ENCODE peak calls at places on chromosomes 7 and 10, in seven cellular contexts. S is HCT116, I is HepG2, T is K562, O is GM12878, Y is H1, E is SK-N-SH. P is an unnamed sample.

GRCh38 chr10:11742009-11742778 is at the start of gene ECHDC3:
- DNase-seq in S (no peak), I (no peak), T (peak), O (no peak), Y (no peak), E (peak), P (peak)

GRCh38 chr10:96321822-96322221 is 17.6 kb downstream of the DNTT start:
- DNase-seq in S (no peak), I (no peak), T (no peak), O (no peak), Y (no peak), E (no peak), P (no peak)

GRCh38 chr10:76975131-76975530 is 662.5 kb downstream of the KCNMA1 start:
- DNase-seq in S (no peak), I (no peak), T (no peak), O (no peak), Y (no peak), E (no peak), P (no peak)

GRCh38 chr10:23065549-23065948 is 29.8 kb upstream of the MSRB2 start:
- DNase-seq in S (no peak), I (peak), T (no peak), O (no peak), Y (no peak), E (no peak), P (peak)

GRCh38 chr7:142482899-142483658 is 225.2 kb upstream of the PRSS58 start:
- DNase-seq in S (peak), I (peak), T (peak), O (no peak), Y (no peak), E (peak), P (no peak)

GRCh38 chr7:26284477-26284876 is 7.2 kb upstream of the SNX10 start:
- DNase-seq in S (no peak), I (peak), T (no peak), O (no peak), Y (no peak), E (no peak), P (peak)

GRCh38 chr7:37052673-37053072 is 328.4 kb upstream of the AOAH start:
- DNase-seq in S (no peak), I (peak), T (peak), O (no peak), Y (peak), E (no peak), P (peak)

GRCh38 chr7:72709909-72710308 is 118.1 kb downstream of the TYW1B start:
- DNase-seq in S (no peak), I (no peak), T (no peak), O (no peak), Y (no peak), E (no peak), P (no peak)

GRCh38 chr10:72407471-72407870 is 52.8 kb upstream of the DNAJB12 start:
- DNase-seq in S (no peak), I (no peak), T (no peak), O (no peak), Y (no peak), E (no peak), P (no peak)

GRCh38 chr7:157587487-157588270 is 250.9 kb downstream of the DNAJB6 start:
- DNase-seq in S (no peak), I (no peak), T (no peak), O (no peak), Y (no peak), E (no peak), P (no peak)

GRCh38 chr7:111827863-111828504 is 265.7 kb upstream of the IMMP2L start:
- DNase-seq in S (no peak), I (no peak), T (no peak), O (no peak), Y (no peak), E (no peak), P (no peak)

GRCh38 chr7:34277016-34277800 is 371.9 kb downstream of the BMPER start:
- DNase-seq in S (no peak), I (no peak), T (no peak), O (no peak), Y (no peak), E (no peak), P (no peak)

GRCh38 chr7:57404967-57405421 is 45.0 kb upstream of the ZNF716 start:
- DNase-seq in S (no peak), I (no peak), T (no peak), O (no peak), Y (no peak), E (no peak), P (no peak)

GRCh38 chr10:89384474-89385324 is 6.8 kb downstream of the IFIT1B start:
- DNase-seq in S (no peak), I (no peak), T (no peak), O (no peak), Y (no peak), E (no peak), P (no peak)

GRCh38 chr10:78875932-78876331 is 192.8 kb upstream of the ZMIZ1 start:
- DNase-seq in S (no peak), I (no peak), T (no peak), O (no peak), Y (no peak), E (no peak), P (no peak)

GRCh38 chr7:23334482-23335056 is 35.4 kb downstream of the MALSU1 start:
- DNase-seq in S (peak), I (peak), T (peak), O (no peak), Y (no peak), E (no peak), P (peak)

GRCh38 chr7:150448789-150449147 is 1.7 kb upstream of the GIMAP8 start:
- DNase-seq in S (peak), I (peak), T (peak), O (no peak), Y (peak), E (peak), P (peak)

DNA sequence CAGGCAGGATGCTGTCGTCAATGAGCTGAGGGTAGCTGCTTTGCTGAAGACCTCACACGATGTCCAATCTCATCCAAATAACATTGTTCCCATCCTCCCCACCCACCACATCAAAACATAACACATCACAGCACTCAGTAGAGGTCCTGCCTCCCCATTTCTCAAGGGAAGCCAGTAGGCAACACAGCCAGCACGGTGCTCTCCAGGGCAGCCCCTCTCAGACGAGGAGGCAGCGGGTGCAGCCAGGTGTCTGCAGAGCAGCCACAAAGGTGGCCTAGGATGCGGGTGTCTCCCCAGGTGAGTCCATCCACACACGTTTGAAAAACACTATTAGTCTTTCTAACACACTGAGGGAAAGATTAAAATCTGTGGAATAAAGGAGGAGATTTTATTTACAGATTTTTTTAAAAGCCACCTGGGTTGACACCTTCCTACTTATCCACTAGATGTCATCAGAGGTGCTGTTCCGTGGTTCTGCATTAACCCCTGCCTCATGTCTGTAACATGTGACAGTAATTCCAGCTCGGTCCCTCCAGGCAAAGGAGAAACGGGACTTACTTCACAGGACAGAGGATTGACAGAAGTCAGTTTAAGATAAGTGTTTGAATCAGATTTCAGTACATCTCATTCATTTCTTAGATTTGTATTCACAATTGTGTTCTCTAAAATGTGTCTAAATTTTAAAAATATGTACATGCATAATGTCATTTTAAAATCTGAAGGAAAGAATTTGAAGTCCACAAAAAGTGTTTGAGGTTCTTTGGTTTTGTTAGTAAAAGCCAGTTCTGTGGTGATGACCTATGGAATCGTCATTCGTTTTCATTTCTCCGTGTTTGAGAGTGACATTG is 68.0 kb downstream of the LANCL2 start:
- DNase-seq in S (peak), I (peak), T (peak), O (no peak), Y (no peak), E (peak), P (peak)
- TF ChIP-seq JUND in S (no peak), I (no peak), T (no peak), O (no peak), Y (no peak), E (no peak), P (no peak)

GRCh38 chr10:71077143-71077581 is 135.2 kb upstream of the UNC5B start:
- DNase-seq in S (no peak), I (no peak), T (no peak), O (no peak), Y (no peak), E (peak), P (peak)
- TF ChIP-seq JUND in S (no peak), I (no peak), T (no peak), O (no peak), Y (no peak), E (no peak), P (no peak)

GRCh38 chr10:70774810-70775678 is 10.1 kb downstream of the TBATA start:
- DNase-seq in S (no peak), I (peak), T (no peak), O (no peak), Y (no peak), E (peak), P (peak)

GRCh38 chr10:70777063-70777875 is 7.9 kb downstream of the TBATA start:
- DNase-seq in S (no peak), I (no peak), T (no peak), O (no peak), Y (no peak), E (peak), P (no peak)

GRCh38 chr10:70776455-70777005 is 8.6 kb downstream of the TBATA start:
- DNase-seq in S (no peak), I (no peak), T (no peak), O (no peak), Y (no peak), E (no peak), P (no peak)

GRCh38 chr10:70773965-70774809 is 11.0 kb downstream of the TBATA start:
- DNase-seq in S (no peak), I (no peak), T (no peak), O (no peak), Y (no peak), E (peak), P (no peak)

DNA sequence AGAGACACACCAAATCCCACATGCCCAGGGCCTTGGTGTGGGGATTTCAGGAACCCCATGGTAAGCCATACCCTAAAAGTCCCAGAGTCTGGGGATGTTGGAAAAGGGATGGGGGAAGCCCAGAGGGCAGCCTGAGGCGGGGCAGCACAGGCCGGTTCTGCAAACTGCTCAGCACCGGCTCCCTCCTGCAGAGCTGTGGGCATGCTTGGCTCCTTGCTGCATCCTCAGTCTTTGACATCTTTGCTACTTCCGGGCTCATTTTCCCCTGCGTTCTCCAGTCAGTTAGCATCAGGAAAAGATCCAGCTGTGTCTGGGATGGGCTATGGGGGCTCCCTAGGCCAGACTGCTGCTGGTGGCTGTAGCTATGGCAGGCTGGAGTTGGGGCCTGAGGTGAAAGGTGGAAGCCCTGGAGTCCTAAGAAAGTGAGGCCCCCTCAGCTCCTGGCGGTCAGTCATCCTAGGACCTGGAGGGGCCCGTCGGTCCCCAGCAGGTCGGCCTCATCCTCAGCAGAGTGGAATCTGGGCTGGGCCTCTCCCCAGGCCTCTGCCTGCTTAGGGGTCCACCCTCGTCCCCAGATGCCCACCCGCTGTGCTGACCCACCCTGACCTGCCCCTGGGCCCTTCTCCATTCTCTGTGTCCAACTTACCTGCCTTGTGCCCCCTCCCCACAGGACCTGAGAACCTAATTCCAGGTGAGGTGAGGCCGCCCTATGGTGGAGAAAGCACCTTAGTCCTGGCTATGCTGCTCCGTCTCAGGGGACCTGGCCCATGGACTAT is 9.3 kb downstream of the TBATA start:
- DNase-seq in S (no peak), I (no peak), T (no peak), O (no peak), Y (no peak), E (peak), P (peak)
- TF ChIP-seq JUND in S (no peak), I (no peak), T (no peak), O (no peak), Y (no peak), E (no peak), P (no peak)

GRCh38 chr10:50309342-50309741 is 58.0 kb upstream of the ASAH2 start:
- DNase-seq in S (no peak), I (no peak), T (peak), O (no peak), Y (no peak), E (no peak), P (no peak)

GRCh38 chr10:50310560-50311174 is 59.4 kb upstream of the ASAH2 start:
- DNase-seq in S (peak), I (peak), T (peak), O (no peak), Y (no peak), E (peak), P (no peak)

GRCh38 chr10:50314169-50315071 is 63.1 kb upstream of the ASAH2 start:
- DNase-seq in S (no peak), I (no peak), T (no peak), O (no peak), Y (no peak), E (no peak), P (no peak)

GRCh38 chr10:50316169-50316568 is 64.9 kb upstream of the ASAH2 start:
- DNase-seq in S (no peak), I (no peak), T (peak), O (no peak), Y (no peak), E (no peak), P (no peak)

GRCh38 chr10:50312464-50313437 is 61.4 kb upstream of the ASAH2 start:
- DNase-seq in S (no peak), I (no peak), T (peak), O (no peak), Y (no peak), E (no peak), P (no peak)
- TF ChIP-seq JUND in S (no peak), I (no peak), T (peak), O (no peak), Y (no peak), E (no peak), P (no peak)

DNA sequence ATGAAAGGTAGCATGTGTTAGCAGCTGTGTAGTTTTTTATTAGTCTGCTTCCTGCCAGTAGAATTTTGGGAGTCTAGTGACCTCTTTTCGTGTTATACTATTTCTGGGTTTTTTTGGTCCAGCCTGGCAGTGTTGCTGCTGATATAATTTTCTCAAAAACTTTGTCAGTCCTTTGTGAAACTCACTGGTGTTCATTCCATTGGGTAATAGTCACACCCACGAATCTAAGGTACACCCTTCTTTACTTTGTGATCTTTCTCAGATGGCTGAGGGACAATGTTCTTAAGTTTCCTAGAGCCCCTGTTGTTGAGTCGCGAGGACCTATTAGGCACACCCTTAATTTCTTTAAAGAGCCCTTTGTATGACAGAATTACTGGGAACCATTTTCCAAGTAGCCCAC is 52.3 kb downstream of the TPST1 start:
- DNase-seq in S (peak), I (no peak), T (no peak), O (no peak), Y (no peak), E (no peak), P (peak)
- TF ChIP-seq JUND in S (peak), I (no peak), T (no peak), O (no peak), Y (no peak), E (no peak), P (no peak)

GRCh38 chr7:139523988-139524815 is 717 bp downstream of the CLEC2L start:
- DNase-seq in S (no peak), I (no peak), T (no peak), O (no peak), Y (no peak), E (no peak), P (no peak)

GRCh38 chr7:139523199-139523941 is at the start of gene CLEC2L:
- DNase-seq in S (no peak), I (no peak), T (no peak), O (no peak), Y (no peak), E (peak), P (peak)

GRCh38 chr7:139521439-139521838 is 2.0 kb upstream of the CLEC2L start:
- DNase-seq in S (no peak), I (no peak), T (no peak), O (no peak), Y (no peak), E (no peak), P (no peak)

GRCh38 chr7:139525239-139525638 is 1.8 kb downstream of the CLEC2L start:
- DNase-seq in S (no peak), I (no peak), T (no peak), O (no peak), Y (no peak), E (no peak), P (no peak)

DNA sequence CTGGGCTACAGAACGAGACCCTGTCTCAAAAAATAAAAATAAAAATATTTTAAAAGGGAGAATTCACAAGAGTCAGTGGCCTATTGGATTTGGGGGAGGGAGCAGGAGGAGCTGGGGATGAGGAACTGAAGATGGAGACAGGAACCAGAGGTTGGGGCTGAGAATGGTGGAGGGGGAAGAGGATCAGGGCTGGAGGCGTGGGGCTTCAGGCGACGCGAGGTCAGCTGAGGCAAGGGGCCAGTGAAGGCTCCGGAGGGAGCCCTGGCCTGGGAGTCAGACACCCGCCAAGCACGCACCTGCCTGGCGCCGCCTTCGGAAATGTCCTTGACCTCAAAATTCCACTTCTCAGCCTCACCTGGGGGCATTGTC is 671 bp upstream of the CLEC2L start:
- DNase-seq in S (no peak), I (no peak), T (no peak), O (no peak), Y (no peak), E (peak), P (no peak)
- TF ChIP-seq JUND in S (no peak), I (no peak), T (no peak), O (no peak), Y (no peak), E (no peak), P (no peak)

GRCh38 chr10:110069502-110069982 is 61.8 kb downstream of the ADD3 start:
- DNase-seq in S (no peak), I (no peak), T (no peak), O (no peak), Y (no peak), E (no peak), P (no peak)
- TF ChIP-seq JUND in S (no peak), I (no peak), T (no peak), O (no peak), Y (no peak), E (no peak), P (no peak)

GRCh38 chr10:61170594-61170993 is 226.6 kb upstream of the RHOBTB1 start:
- DNase-seq in S (no peak), I (no peak), T (no peak), O (no peak), Y (no peak), E (no peak), P (no peak)
- TF ChIP-seq JUND in S (no peak), I (no peak), T (no peak), O (no peak), Y (no peak), E (no peak), P (no peak)

GRCh38 chr7:128351296-128352123 is 7.8 kb upstream of the RBM28 start:
- DNase-seq in S (no peak), I (no peak), T (no peak), O (no peak), Y (no peak), E (peak), P (no peak)
- TF ChIP-seq JUND in S (no peak), I (no peak), T (no peak), O (no peak), Y (no peak), E (no peak), P (no peak)

GRCh38 chr7:11952972-11953371 is 121.0 kb upstream of the THSD7A start:
- DNase-seq in S (no peak), I (no peak), T (no peak), O (no peak), Y (no peak), E (no peak), P (no peak)

GRCh38 chr7:11946794-11947193 is 114.8 kb upstream of the THSD7A start:
- DNase-seq in S (no peak), I (no peak), T (no peak), O (no peak), Y (no peak), E (no peak), P (no peak)

GRCh38 chr7:11951909-11952308 is 119.9 kb upstream of the THSD7A start:
- DNase-seq in S (no peak), I (no peak), T (no peak), O (no peak), Y (no peak), E (no peak), P (no peak)

GRCh38 chr7:11950281-11950680 is 118.3 kb upstream of the THSD7A start:
- DNase-seq in S (no peak), I (no peak), T (no peak), O (no peak), Y (no peak), E (no peak), P (peak)
- TF ChIP-seq JUND in S (no peak), I (no peak), T (no peak), O (no peak), Y (no peak), E (no peak), P (no peak)

P was measured in T47D.